ENCODE peak calls at places on chromosomes 12 and 14, in five cellular contexts. Z, M, P, J and A are unnamed samples.

GRCh38 chr12:58540480-58541299 is 379.6 kb downstream of the LRIG3 start:
- DNase-seq in M (no peak), J (no peak), P (peak), Z (peak), A (peak)

GRCh38 chr12:83121886-83122622 is 435.3 kb downstream of the TMTC2 start:
- DNase-seq in M (no peak), Z (no peak), P (no peak), J (no peak), A (no peak)

GRCh38 chr14:50520947-50521815 is 11.2 kb downstream of the MAP4K5 start:
- DNase-seq in Z (peak), P (no peak), J (no peak), M (no peak), A (no peak)

GRCh38 chr12:71671816-71672215 is 7.7 kb downstream of the THAP2 start:
- DNase-seq in P (peak), Z (no peak), M (no peak), J (no peak), A (no peak)

GRCh38 chr12:46470975-46471374 is 98.4 kb upstream of the SLC38A2 start:
- DNase-seq in M (no peak), Z (no peak), P (no peak), J (no peak), A (no peak)

GRCh38 chr12:108691995-108692808 is 39.1 kb downstream of the CORO1C start:
- DNase-seq in Z (no peak), J (no peak), P (no peak), M (no peak), A (peak)

GRCh38 chr12:70197362-70197744 is 45.9 kb upstream of the CNOT2 start:
- DNase-seq in Z (no peak), M (no peak), P (no peak), J (no peak), A (no peak)

GRCh38 chr14:61476737-61477410 is 155.5 kb downstream of the PRKCH start:
- DNase-seq in Z (peak), P (no peak), J (no peak), M (no peak), A (no peak)

GRCh38 chr14:35402323-35403084 is 2.0 kb downstream of the NFKBIA start:
- DNase-seq in M (peak), J (peak), P (no peak), Z (no peak), A (no peak)

GRCh38 chr12:76012656-76013055 is 18.9 kb downstream of the PHLDA1 start:
- DNase-seq in P (no peak), M (no peak), J (no peak), Z (no peak), A (no peak)